ENCODE peak calls at places on chromosome 13, in nine cellular contexts. S is BE2C; Y is heart left ventricle; C is CD8-positive, alpha-beta T cell; N is foreskin keratinocyte; I is endothelial cell of umbilical vein; E is right lobe of liver; Q is cardiac muscle cell; V is pancreas. B is an unnamed sample. For H3K4me1 and H3K27me3, the result is how much of the 10 kb centered on the place peaks cover.

GRCh38 chr13:107185889-107186288 is 618.0 kb upstream of the ARGLU1 start:
- DNase-seq in S (no peak), Y (no peak), C (no peak), N (no peak), I (peak), E (no peak), Q (peak), V (no peak), B (no peak)

GRCh38 chr13:95128045-95128643 is 173.1 kb downstream of the ABCC4 start:
- DNase-seq in S (no peak), Y (no peak), C (no peak), N (no peak), I (peak), E (no peak), Q (no peak), V (no peak), B (no peak)

GRCh38 chr13:102267191-102267590 is 134.7 kb downstream of the FGF14 start:
- DNase-seq in S (no peak), Y (no peak), C (no peak), N (no peak), I (no peak), E (no peak), Q (no peak), V (no peak), B (no peak)

GRCh38 chr13:110396913-110397379 is 89.9 kb downstream of the COL4A2 start:
- DNase-seq in S (no peak), Y (peak), C (no peak), N (peak), I (no peak), E (no peak), Q (peak), V (peak), B (no peak)

GRCh38 chr13:34162545-34162936 is 344.6 kb downstream of the RFC3 start:
- DNase-seq in S (no peak), Y (peak), C (no peak), N (no peak), I (no peak), E (no peak), Q (peak), V (no peak), B (no peak)

GRCh38 chr13:46622918-46623256 is 69.9 kb downstream of the LRCH1 start:
- DNase-seq in S (peak), Y (peak), C (no peak), N (peak), I (no peak), E (no peak), Q (peak), V (no peak), B (no peak)

GRCh38 chr13:24713022-24713421 is 32.8 kb downstream of the ATP12A start:
- DNase-seq in S (no peak), Y (peak), C (no peak), N (no peak), I (no peak), E (no peak), Q (no peak), V (peak), B (no peak)

GRCh38 chr13:110308377-110309158 is 1.5 kb downstream of the COL4A2 start:
- DNase-seq in S (no peak), Y (peak), C (no peak), N (peak), I (peak), E (no peak), Q (peak), V (peak), B (no peak)

GRCh38 chr13:36549771-36550170 is 117.5 kb downstream of the CCNA1 start:
- DNase-seq in S (peak), Y (peak), C (no peak), N (no peak), I (no peak), E (no peak), Q (peak), V (no peak), B (no peak)

GRCh38 chr13:86920960-86921359 is 750.2 kb upstream of the SLITRK5 start:
- DNase-seq in S (no peak), Y (no peak), C (no peak), N (no peak), I (no peak), E (no peak), Q (no peak), V (no peak), B (no peak)

GRCh38 chr13:113649212-113649611 is 8.8 kb downstream of the ATP4B start:
- DNase-seq in S (peak), Y (peak), C (no peak), N (no peak), I (no peak), E (peak), Q (no peak), V (no peak), B (no peak)

GRCh38 chr13:25708268-25708667 is 336.5 kb downstream of the ATP8A2 start:
- DNase-seq in S (no peak), Y (no peak), C (no peak), N (no peak), I (no peak), E (no peak), Q (no peak), V (no peak), B (no peak)

GRCh38 chr13:110524484-110525254 is 36.9 kb downstream of the RAB20 start:
- DNase-seq in S (no peak), Y (peak), C (no peak), N (no peak), I (no peak), E (peak), Q (no peak), V (peak), B (no peak)

GRCh38 chr13:94344126-94344863 is 135.2 kb downstream of the DCT start:
- DNase-seq in S (no peak), Y (no peak), C (no peak), N (peak), I (peak), E (no peak), Q (no peak), V (no peak), B (no peak)

GRCh38 chr13:93080166-93080565 is 146.4 kb upstream of the GPC6 start:
- DNase-seq in S (no peak), Y (no peak), C (no peak), N (no peak), I (no peak), E (no peak), Q (no peak), V (no peak), B (no peak)

GRCh38 chr13:28355822-28356371 is 139.0 kb downstream of the FLT1 start:
- DNase-seq in S (no peak), Y (no peak), C (peak), N (no peak), I (peak), E (no peak), Q (peak), V (no peak), B (no peak)

GRCh38 chr13:22357132-22357531 is 686.3 kb downstream of the FGF9 start:
- DNase-seq in S (no peak), Y (peak), C (no peak), N (no peak), I (no peak), E (no peak), Q (no peak), V (no peak), B (no peak)

GRCh38 chr13:91668844-91669495 is 270.5 kb downstream of the GPC5 start:
- DNase-seq in S (no peak), Y (no peak), C (no peak), N (no peak), I (no peak), E (no peak), Q (no peak), V (no peak), B (no peak)

GRCh38 chr13:42539670-42540069 is 34.3 kb upstream of the TNFSF11 start:
- DNase-seq in S (no peak), Y (no peak), C (no peak), N (peak), I (peak), E (no peak), Q (peak), V (no peak), B (no peak)

GRCh38 chr13:50678464-50679162 is 164.9 kb downstream of the DLEU7 start:
- DNase-seq in S (no peak), Y (no peak), C (no peak), N (peak), I (no peak), E (no peak), Q (peak), V (no peak), B (no peak)

GRCh38 chr13:21909331-21909730 is 238.5 kb downstream of the FGF9 start:
- DNase-seq in S (no peak), Y (no peak), C (no peak), N (peak), I (no peak), E (no peak), Q (no peak), V (no peak), B (no peak)

GRCh38 chr13:108662528-108662927 is 33.1 kb downstream of the MYO16 start:
- DNase-seq in S (no peak), Y (no peak), C (no peak), N (no peak), I (no peak), E (no peak), Q (no peak), V (no peak), B (no peak)

GRCh38 chr13:34926513-34926912 is 15.6 kb upstream of the NBEA start:
- DNase-seq in S (no peak), Y (no peak), C (no peak), N (peak), I (peak), E (no peak), Q (peak), V (no peak), B (no peak)

GRCh38 chr13:23867027-23867491 is 22.1 kb downstream of the MIPEP start:
- DNase-seq in S (no peak), Y (no peak), C (no peak), N (no peak), I (peak), E (no peak), Q (peak), V (no peak), B (no peak)

GRCh38 chr13:110347535-110348308 is 40.6 kb downstream of the COL4A2 start:
- DNase-seq in S (no peak), Y (no peak), C (no peak), N (peak), I (no peak), E (no peak), Q (peak), V (no peak), B (peak)

GRCh38 chr13:28650284-28650683 is 8.6 kb upstream of the POMP start:
- DNase-seq in S (no peak), Y (no peak), C (no peak), N (no peak), I (no peak), E (no peak), Q (no peak), V (no peak), B (no peak)

GRCh38 chr13:28537149-28537548 is 42.2 kb upstream of the FLT1 start:
- DNase-seq in S (no peak), Y (no peak), C (no peak), N (no peak), I (no peak), E (no peak), Q (no peak), V (no peak), B (no peak)

GRCh38 chr13:91817250-91817649 is 418.8 kb downstream of the GPC5 start:
- DNase-seq in S (no peak), Y (no peak), C (no peak), N (no peak), I (peak), E (no peak), Q (peak), V (no peak), B (no peak)

GRCh38 chr13:105139380-105140285 is 1395.8 kb downstream of the EFNB2 start:
- DNase-seq in S (no peak), Y (peak), C (peak), N (no peak), I (peak), E (peak), Q (peak), V (peak), B (peak)

GRCh38 chr13:36332986-36333385 is 13.2 kb downstream of the SPART start:
- DNase-seq in S (no peak), Y (no peak), C (no peak), N (peak), I (peak), E (no peak), Q (peak), V (no peak), B (no peak)

GRCh38 chr13:107753286-107753685 is 462.1 kb downstream of the LIG4 start:
- DNase-seq in S (no peak), Y (no peak), C (no peak), N (no peak), I (no peak), E (no peak), Q (peak), V (no peak), B (no peak)

GRCh38 chr13:108830916-108831315 is 201.5 kb downstream of the MYO16 start:
- DNase-seq in S (no peak), Y (no peak), C (no peak), N (no peak), I (no peak), E (no peak), Q (no peak), V (no peak), B (no peak)

GRCh38 chr13:23715092-23715761 is 145.0 kb downstream of the TNFRSF19 start:
- DNase-seq in S (no peak), Y (no peak), C (no peak), N (no peak), I (no peak), E (no peak), Q (no peak), V (no peak), B (no peak)

GRCh38 chr13:40408602-40409001 is 257.8 kb downstream of the FOXO1 start:
- DNase-seq in S (no peak), Y (no peak), C (no peak), N (peak), I (peak), E (no peak), Q (no peak), V (no peak), B (no peak)

DNA sequence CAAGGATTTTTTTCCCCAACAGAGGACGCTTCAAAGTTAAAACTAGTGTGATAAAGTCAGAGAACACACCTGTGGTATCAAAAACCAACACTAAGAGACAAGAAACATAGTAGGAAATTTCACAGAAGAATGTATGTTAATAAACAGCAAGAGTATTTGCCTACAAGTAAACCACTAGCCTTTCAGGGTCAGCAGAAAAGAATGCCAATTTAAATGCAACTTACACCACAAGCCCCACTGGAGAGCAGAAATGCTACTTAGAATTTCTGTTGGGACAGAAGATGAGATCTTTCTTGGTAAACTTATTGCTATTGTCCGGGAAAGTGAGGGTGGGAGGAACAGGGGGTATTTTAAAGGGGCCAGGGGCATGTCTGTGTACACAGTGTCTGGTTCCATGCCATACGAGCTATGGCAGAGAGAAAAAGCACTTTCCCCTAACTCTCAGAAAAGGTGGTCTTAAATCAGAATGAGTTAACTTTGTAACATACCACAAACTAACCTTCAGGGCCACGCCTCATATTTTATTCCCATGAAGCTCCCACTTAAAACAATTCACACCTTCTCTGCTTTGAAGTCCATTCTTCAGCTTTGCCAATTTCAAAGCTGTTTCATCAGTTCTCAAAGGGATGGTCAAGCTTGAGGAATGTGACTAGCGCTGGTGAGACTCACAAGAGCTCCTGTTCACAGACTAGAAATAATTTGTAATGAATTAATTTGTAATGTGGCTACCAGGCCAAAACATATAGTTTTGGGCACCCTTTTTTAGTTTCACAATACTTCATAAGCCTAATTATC is 68.4 kb downstream of the STK24 start:
- DNase-seq in S (no peak), Y (no peak), C (no peak), N (peak), I (no peak), E (no peak), Q (peak), V (no peak), B (peak)
- H3K4me1 ChIP-seq in S (under half), Y (half or more), C (under half), N (under half), I (half or more), E (half or more), Q (half or more), V (under half), B (under half)

DNA sequence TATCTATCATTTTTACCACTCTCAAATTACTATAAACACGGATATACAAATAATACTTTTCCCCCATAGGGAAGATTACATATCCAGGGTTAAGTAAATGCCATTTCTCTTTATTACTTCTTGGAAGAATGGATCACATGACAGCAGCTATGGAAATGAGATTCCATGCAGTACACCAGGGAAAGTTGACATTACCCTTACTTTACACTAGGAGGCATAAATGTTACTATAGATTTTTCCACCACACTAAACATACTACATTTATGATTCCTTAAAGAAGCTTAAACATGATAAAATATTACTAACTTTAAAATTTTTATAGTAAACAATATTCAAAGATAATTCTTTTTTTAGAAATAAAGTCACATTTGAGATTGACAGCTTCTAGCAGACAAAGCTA is 611.4 kb downstream of the PCDH9 start:
- DNase-seq in S (no peak), Y (no peak), C (no peak), N (peak), I (peak), E (no peak), Q (peak), V (no peak), B (no peak)
- TF ChIP-seq CTCF in S (peak), Y (peak), C (no peak), N (peak), I (peak), E (peak), Q (peak), V (no peak), B (peak)

GRCh38 chr13:49220035-49220855 is at the start of gene MLNR:
- DNase-seq in S (peak), Y (no peak), C (peak), N (no peak), I (peak), E (peak), Q (peak), V (no peak), B (peak)

GRCh38 chr13:49218493-49219051 is 1.6 kb upstream of the MLNR start:
- DNase-seq in S (no peak), Y (no peak), C (no peak), N (no peak), I (no peak), E (no peak), Q (peak), V (no peak), B (no peak)

GRCh38 chr13:49216334-49216733 is 3.8 kb upstream of the MLNR start:
- DNase-seq in S (no peak), Y (no peak), C (no peak), N (no peak), I (no peak), E (no peak), Q (no peak), V (no peak), B (no peak)

GRCh38 chr13:49219647-49220034 is 497 bp upstream of the MLNR start:
- DNase-seq in S (no peak), Y (no peak), C (no peak), N (peak), I (peak), E (no peak), Q (no peak), V (no peak), B (no peak)

GRCh38 chr13:49217962-49218492 is 2.1 kb upstream of the MLNR start:
- DNase-seq in S (no peak), Y (no peak), C (no peak), N (no peak), I (no peak), E (no peak), Q (no peak), V (no peak), B (no peak)
- H3K27me3 ChIP-seq in S (under half), Y (under half), C (under half), N (half or more), I (half or more), E (under half), Q (half or more), V (under half), B (under half)

DNA sequence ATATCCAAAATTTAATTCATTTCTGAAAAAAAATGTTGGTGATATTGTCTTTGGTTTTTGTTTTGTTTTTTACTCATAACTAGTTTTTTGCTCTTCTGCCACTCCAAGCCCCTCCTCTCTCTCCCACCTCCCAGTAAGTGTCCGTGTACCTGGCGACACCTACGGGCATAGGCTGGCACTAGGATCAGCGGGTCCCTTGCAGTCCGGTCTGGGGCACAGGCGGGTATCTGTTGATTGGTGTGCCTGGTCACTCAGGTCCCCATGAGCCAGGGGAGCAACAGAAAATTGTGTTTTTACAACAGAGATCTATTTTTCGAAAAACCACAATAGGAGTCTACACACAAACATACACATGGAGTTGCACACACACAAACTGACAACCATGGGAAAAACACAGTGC is 104.8 kb downstream of the ZIC5 start:
- DNase-seq in S (no peak), Y (no peak), C (no peak), N (no peak), I (no peak), E (no peak), Q (no peak), V (no peak), B (no peak)
- H3K4me1 ChIP-seq in S (under half), Y (under half), C (under half), N (under half), I (under half), E (under half), Q (under half), V (under half), B (under half)

GRCh38 chr13:31452525-31452924 is 252.8 kb downstream of the B3GLCT start:
- DNase-seq in S (no peak), Y (no peak), C (no peak), N (no peak), I (no peak), E (no peak), Q (no peak), V (no peak), B (no peak)
- TF ChIP-seq CTCF in S (peak), Y (no peak), C (no peak), N (no peak), I (no peak), E (no peak), Q (no peak), V (no peak), B (no peak)

DNA sequence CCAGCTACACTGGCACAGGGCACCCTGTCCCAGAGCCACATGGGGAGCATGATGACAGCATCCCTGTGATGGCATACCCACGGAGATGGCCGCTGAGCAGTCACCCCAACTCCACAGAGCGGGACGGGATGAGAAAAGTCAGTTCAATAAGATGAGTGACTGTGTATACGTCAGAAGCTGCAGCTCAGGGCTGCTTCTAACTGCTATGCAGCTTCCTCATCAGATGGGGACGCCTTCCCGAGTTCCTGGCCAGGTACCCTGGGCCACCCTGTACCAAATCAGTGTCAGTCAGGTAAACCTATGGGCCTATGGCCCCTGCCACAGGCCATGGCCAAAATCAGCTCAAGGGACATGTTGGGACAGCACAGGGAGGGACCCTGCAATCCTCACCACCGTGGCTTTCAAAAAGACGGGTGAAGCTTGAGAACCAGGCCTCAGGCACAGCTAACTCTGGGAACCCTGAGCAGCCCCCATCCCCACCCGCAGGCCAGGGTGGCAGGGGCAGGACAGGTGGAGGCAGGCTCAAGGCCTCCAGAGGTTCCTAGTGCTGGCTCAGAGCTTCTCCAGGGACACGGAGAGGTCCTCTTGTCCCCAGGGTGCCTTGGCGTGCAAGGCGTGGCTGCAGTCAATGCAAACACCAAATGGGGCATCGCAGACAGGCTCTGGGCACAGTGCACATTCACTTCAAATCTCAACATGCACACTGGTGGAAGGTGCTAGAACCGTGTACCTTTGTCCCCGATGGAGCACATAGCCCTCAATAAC is 122.4 kb downstream of the TUBA3C start:
- DNase-seq in S (no peak), Y (no peak), C (no peak), N (no peak), I (no peak), E (no peak), Q (no peak), V (no peak), B (no peak)
- H3K27me3 ChIP-seq in S (under half), Y (under half), C (under half), N (under half), I (under half), E (under half), Q (under half), V (under half), B (under half)